ENCODE peak calls at places on chromosomes 7 and 10, in nine cellular contexts. One of them, this sample, is unnamed.

GRCh38 chr10:52621635-52622079 is 150.9 kb downstream of the MBL2 start:
- DNase-seq in lower lobe of right lung: no peak
- DNase-seq in cardiac fibroblast: peak; percentile 25
- DNase-seq in tibial nerve: no peak
- DNase-seq in AG04449: no peak
- DNase-seq in choroid plexus epithelial cell: peak; percentile 50
- DNase-seq in cardiac muscle cell: peak; percentile 41
- DNase-seq in astrocyte of the cerebellum: no peak
- DNase-seq in fibroblast of lung: no peak
- DNase-seq in this sample: peak; percentile 74

GRCh38 chr10:100872034-100872791 is 40.5 kb upstream of the SLF2 start:
- DNase-seq in choroid plexus epithelial cell: peak; percentile 66
- DNase-seq in lower lobe of right lung: no peak
- DNase-seq in cardiac muscle cell: peak; percentile 67
- DNase-seq in tibial nerve: no peak
- DNase-seq in AG04449: no peak
- DNase-seq in fibroblast of lung: peak; percentile 54
- DNase-seq in cardiac fibroblast: peak; percentile 42
- DNase-seq in astrocyte of the cerebellum: peak; percentile 51
- DNase-seq in this sample: no peak

GRCh38 chr7:29285451-29285807 is 90.9 kb downstream of the CHN2 start:
- DNase-seq in tibial nerve: no peak
- DNase-seq in lower lobe of right lung: no peak
- DNase-seq in fibroblast of lung: peak; percentile 97
- DNase-seq in AG04449: peak; percentile 28
- DNase-seq in astrocyte of the cerebellum: peak; percentile 98
- DNase-seq in cardiac muscle cell: no peak
- DNase-seq in choroid plexus epithelial cell: peak; percentile 96
- DNase-seq in cardiac fibroblast: peak; percentile 88
- DNase-seq in this sample: peak; percentile 62

GRCh38 chr10:79186742-79187544 is 118.2 kb downstream of the ZMIZ1 start:
- DNase-seq in AG04449: no peak
- DNase-seq in fibroblast of lung: no peak
- DNase-seq in astrocyte of the cerebellum: no peak
- DNase-seq in cardiac fibroblast: no peak
- DNase-seq in lower lobe of right lung: peak; percentile 71
- DNase-seq in tibial nerve: no peak
- DNase-seq in choroid plexus epithelial cell: no peak
- DNase-seq in cardiac muscle cell: no peak
- DNase-seq in this sample: no peak

GRCh38 chr7:13286916-13287315 is 599.5 kb downstream of the ARL4A start:
- DNase-seq in tibial nerve: no peak
- DNase-seq in AG04449: no peak
- DNase-seq in fibroblast of lung: peak; percentile 47
- DNase-seq in choroid plexus epithelial cell: no peak
- DNase-seq in cardiac fibroblast: no peak
- DNase-seq in astrocyte of the cerebellum: no peak
- DNase-seq in lower lobe of right lung: no peak
- DNase-seq in cardiac muscle cell: no peak
- DNase-seq in this sample: no peak

GRCh38 chr7:69245646-69246045 is 352.6 kb upstream of the AUTS2 start:
- DNase-seq in cardiac fibroblast: peak; percentile 6
- DNase-seq in AG04449: no peak
- DNase-seq in fibroblast of lung: peak; percentile 79
- DNase-seq in tibial nerve: no peak
- DNase-seq in choroid plexus epithelial cell: peak; percentile 41
- DNase-seq in lower lobe of right lung: no peak
- DNase-seq in cardiac muscle cell: no peak
- DNase-seq in astrocyte of the cerebellum: peak; percentile 40
- DNase-seq in this sample: no peak

GRCh38 chr10:15333909-15334649 is 37.0 kb downstream of the FAM171A1 start:
- DNase-seq in fibroblast of lung: peak; percentile 62
- DNase-seq in cardiac fibroblast: no peak
- DNase-seq in astrocyte of the cerebellum: peak; percentile 52
- DNase-seq in cardiac muscle cell: no peak
- DNase-seq in tibial nerve: no peak
- DNase-seq in AG04449: no peak
- DNase-seq in lower lobe of right lung: no peak
- DNase-seq in choroid plexus epithelial cell: no peak
- DNase-seq in this sample: no peak

GRCh38 chr7:49093218-49093617 is 168.9 kb downstream of the CDC14C start:
- DNase-seq in cardiac muscle cell: no peak
- DNase-seq in fibroblast of lung: no peak
- DNase-seq in cardiac fibroblast: no peak
- DNase-seq in choroid plexus epithelial cell: no peak
- DNase-seq in AG04449: no peak
- DNase-seq in tibial nerve: no peak
- DNase-seq in astrocyte of the cerebellum: no peak
- DNase-seq in lower lobe of right lung: no peak
- DNase-seq in this sample: no peak

GRCh38 chr7:139094030-139094429 is 15.5 kb downstream of the ZC3HAV1 start:
- DNase-seq in AG04449: no peak
- DNase-seq in fibroblast of lung: no peak
- DNase-seq in lower lobe of right lung: no peak
- DNase-seq in cardiac muscle cell: no peak
- DNase-seq in tibial nerve: no peak
- DNase-seq in choroid plexus epithelial cell: no peak
- DNase-seq in cardiac fibroblast: no peak
- DNase-seq in astrocyte of the cerebellum: no peak
- DNase-seq in this sample: no peak

GRCh38 chr7:1846331-1847065 is 176.4 kb downstream of the ELFN1 start:
- DNase-seq in AG04449: no peak
- DNase-seq in fibroblast of lung: no peak
- DNase-seq in lower lobe of right lung: peak; percentile 38
- DNase-seq in cardiac fibroblast: no peak
- DNase-seq in astrocyte of the cerebellum: no peak
- DNase-seq in tibial nerve: no peak
- DNase-seq in choroid plexus epithelial cell: no peak
- DNase-seq in cardiac muscle cell: no peak
- DNase-seq in this sample: no peak

DNA sequence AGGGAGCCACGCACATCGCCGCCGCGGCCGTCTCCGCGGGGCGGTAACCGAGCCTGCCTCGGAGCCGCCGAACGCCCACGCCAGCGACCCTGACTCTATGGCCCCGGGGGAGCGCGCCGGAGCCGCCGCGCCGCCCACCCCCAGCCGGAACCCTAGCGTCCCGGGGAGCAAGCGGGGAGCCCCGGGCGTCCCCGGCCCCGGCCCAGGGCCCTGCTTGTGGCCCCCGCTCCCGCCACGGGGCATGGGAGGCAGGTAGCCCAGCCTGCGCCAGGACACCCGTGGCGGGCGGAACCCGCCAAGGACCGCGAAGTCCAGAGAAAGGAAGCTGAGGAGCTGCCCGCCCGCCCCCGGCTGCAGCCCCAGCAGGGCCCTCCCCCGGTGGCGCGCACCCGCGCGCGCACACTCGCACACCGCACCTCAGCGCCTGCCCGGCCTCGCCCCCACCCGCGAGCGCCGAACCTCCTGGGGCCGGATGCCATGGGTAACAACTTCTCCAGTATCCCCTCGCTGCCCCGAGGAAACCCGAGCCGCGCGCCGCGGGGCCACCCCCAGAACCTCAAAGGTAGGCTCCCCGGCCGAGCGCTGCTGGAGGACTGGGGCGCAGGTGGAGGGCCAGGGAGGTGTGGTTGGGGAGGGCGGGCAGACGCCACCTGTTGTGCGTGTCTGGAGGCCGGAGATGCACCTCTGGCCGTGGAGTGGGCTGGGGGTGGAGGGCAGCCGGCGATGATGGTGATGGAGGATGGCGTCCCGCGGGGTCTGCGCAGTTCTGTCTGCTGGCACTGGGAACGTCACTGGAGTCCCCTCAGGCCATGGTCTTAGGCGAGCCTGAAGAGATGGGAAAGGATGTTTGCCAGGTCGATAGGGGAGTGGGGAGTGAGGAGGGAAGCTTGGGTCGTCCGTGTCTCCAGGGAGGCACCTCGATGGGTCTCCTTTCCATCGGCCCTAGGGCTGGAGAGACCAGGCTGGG is 689 bp downstream of the NEURL1 start:
- DNase-seq in tibial nerve: no peak
- DNase-seq in fibroblast of lung: no peak
- DNase-seq in lower lobe of right lung: no peak
- DNase-seq in AG04449: no peak
- DNase-seq in choroid plexus epithelial cell: no peak
- DNase-seq in cardiac fibroblast: no peak
- DNase-seq in astrocyte of the cerebellum: no peak
- DNase-seq in cardiac muscle cell: peak; percentile 30
- DNase-seq in this sample: no peak
- H3K4me3 ChIP-seq in tibial nerve: peak overlapping the region; percentile 54
- H3K4me3 ChIP-seq in fibroblast of lung: peak overlapping the region; percentile 47
- H3K4me3 ChIP-seq in lower lobe of right lung: peak overlapping the region; percentile 53
- H3K4me3 ChIP-seq in AG04449: peak overlapping the region; percentile 41
- H3K4me3 ChIP-seq in choroid plexus epithelial cell: peak overlapping the region; percentile 49
- H3K4me3 ChIP-seq in cardiac fibroblast: peak overlapping the region; percentile 44
- H3K4me3 ChIP-seq in astrocyte of the cerebellum: peak overlapping the region; percentile 16
- H3K4me3 ChIP-seq in cardiac muscle cell: peak overlapping the region; percentile 56
- H3K4me3 ChIP-seq in this sample: peak overlapping the region; percentile 26

DNA sequence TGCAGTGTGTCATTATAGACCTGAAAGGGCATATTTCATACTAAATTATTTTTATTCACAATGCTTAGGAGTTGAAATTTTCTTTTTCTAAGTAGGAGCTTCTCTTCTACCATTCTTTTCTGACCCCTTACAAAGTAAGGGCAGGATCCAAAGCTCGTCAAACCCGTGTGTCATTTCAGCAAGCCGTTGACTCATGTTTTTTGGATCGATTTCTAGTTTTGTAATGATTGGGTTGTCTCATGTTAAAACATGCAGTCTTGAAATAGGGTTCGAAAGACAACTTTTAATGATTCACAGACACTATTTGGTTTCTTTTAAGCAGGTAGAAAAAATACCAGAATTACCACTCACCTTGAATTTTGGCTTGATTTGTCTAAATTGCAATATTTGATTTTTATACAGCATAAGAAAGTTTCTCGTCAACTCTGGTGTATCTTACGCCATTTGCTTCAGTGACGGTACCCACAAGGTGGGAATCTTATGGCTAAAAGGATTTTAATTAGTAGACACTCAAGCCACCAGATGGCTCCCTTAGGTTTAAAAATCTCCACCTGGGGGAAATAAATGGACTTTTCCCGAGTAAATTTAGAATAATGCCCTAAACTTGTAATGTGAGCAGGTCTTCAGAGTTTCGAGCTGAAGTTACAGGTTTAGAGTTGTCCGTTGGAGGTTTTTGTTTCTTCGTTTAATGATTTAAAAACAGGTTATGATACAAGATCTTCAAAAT is 283.4 kb downstream of the CCDC3 start:
- DNase-seq in lower lobe of right lung: no peak
- DNase-seq in AG04449: no peak
- DNase-seq in choroid plexus epithelial cell: peak; percentile 50
- DNase-seq in astrocyte of the cerebellum: no peak
- DNase-seq in cardiac muscle cell: no peak
- DNase-seq in tibial nerve: no peak
- DNase-seq in cardiac fibroblast: peak; percentile 31
- DNase-seq in fibroblast of lung: peak; percentile 49
- DNase-seq in this sample: no peak
- TF ChIP-seq CTCF in lower lobe of right lung: no peak
- TF ChIP-seq CTCF in AG04449: no peak
- TF ChIP-seq CTCF in choroid plexus epithelial cell: peak; percentile 48
- TF ChIP-seq CTCF in astrocyte of the cerebellum: peak; percentile 30
- TF ChIP-seq CTCF in cardiac muscle cell: peak; percentile 37
- TF ChIP-seq CTCF in tibial nerve: no peak
- TF ChIP-seq CTCF in cardiac fibroblast: no peak
- TF ChIP-seq CTCF in fibroblast of lung: no peak
- TF ChIP-seq CTCF in this sample: peak; percentile 18

GRCh38 chr10:114648368-114648767 is 9.7 kb downstream of the ABLIM1 start:
- DNase-seq in cardiac fibroblast: peak; percentile 54
- DNase-seq in cardiac muscle cell: no peak
- DNase-seq in AG04449: peak; percentile 79
- DNase-seq in lower lobe of right lung: no peak
- DNase-seq in choroid plexus epithelial cell: peak; percentile 63
- DNase-seq in fibroblast of lung: peak; percentile 97
- DNase-seq in tibial nerve: no peak
- DNase-seq in astrocyte of the cerebellum: peak; percentile 29
- DNase-seq in this sample: peak; percentile 55
- H3K4me3 ChIP-seq in cardiac fibroblast: no peak overlapping the region
- H3K4me3 ChIP-seq in cardiac muscle cell: no peak overlapping the region
- H3K4me3 ChIP-seq in AG04449: no peak overlapping the region
- H3K4me3 ChIP-seq in lower lobe of right lung: no peak overlapping the region
- H3K4me3 ChIP-seq in choroid plexus epithelial cell: no peak overlapping the region
- H3K4me3 ChIP-seq in fibroblast of lung: no peak overlapping the region
- H3K4me3 ChIP-seq in tibial nerve: no peak overlapping the region
- H3K4me3 ChIP-seq in astrocyte of the cerebellum: no peak overlapping the region
- H3K4me3 ChIP-seq in this sample: no peak overlapping the region

DNA sequence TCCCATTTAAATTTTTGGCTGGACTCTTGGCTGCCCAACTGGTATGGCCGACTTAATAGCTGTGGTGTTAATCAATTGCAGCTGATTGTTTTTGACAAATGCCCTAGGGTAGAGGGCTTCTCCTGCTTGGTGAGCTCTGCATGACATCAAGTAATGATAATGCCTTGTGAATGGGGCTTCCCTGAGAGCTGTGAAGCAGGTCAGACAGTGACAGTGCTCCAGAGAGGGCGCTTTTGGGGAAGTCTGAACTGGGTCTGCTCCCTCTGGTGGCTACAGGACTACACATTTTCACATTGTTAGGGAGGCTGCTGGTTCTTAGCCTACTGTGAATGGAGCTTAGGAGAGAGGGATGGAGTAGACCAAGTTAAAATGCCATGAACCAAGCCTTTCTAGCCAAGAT is 98.8 kb downstream of the SDK1 start:
- DNase-seq in AG04449: no peak
- DNase-seq in fibroblast of lung: peak; percentile 27
- DNase-seq in choroid plexus epithelial cell: peak; percentile 60
- DNase-seq in lower lobe of right lung: no peak
- DNase-seq in cardiac fibroblast: no peak
- DNase-seq in tibial nerve: no peak
- DNase-seq in astrocyte of the cerebellum: no peak
- DNase-seq in cardiac muscle cell: peak; percentile 12
- DNase-seq in this sample: no peak
- TF ChIP-seq CTCF in AG04449: no peak
- TF ChIP-seq CTCF in fibroblast of lung: no peak
- TF ChIP-seq CTCF in choroid plexus epithelial cell: peak; percentile 75
- TF ChIP-seq CTCF in lower lobe of right lung: no peak
- TF ChIP-seq CTCF in cardiac fibroblast: peak; percentile 39
- TF ChIP-seq CTCF in tibial nerve: no peak
- TF ChIP-seq CTCF in astrocyte of the cerebellum: peak; percentile 42
- TF ChIP-seq CTCF in cardiac muscle cell: peak; percentile 26
- TF ChIP-seq CTCF in this sample: no peak

DNA sequence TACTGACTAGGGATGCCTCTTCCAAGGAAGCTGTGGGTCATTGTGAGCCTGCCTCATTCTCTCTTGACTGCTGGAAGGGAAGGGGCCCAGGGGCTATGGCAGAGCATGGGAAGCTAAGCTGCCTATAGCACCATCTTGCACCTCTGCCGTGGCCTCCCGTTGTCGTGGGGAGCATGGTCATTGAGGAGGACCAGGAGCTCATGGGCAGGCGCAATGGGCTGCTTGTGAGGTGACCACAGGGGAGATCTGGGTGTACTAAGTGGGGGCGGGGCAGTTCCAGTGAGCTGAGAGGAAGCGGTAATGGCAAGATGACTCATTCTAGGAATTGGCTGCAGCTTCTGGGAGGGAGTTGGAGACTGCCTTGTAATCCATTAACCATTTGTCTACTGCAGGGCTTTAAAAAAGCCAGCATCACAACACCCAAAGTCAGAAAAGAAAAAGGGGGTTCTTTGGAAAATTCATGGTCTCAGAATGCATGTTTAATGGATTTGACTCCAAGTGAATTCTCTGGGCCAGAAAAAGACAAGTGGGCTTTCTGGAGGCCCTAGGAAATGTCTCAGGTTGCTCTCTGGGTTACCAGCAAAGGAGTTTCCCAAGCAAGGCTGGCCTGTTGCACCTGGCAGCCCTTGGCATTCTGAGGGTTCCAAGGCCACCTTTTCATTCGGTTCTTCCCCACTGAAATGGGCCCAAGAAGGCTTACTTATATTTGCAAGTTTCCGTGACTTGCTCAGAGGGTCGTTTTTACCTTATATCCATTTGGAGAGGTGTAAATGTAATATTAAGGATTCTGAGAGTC is 3.6 kb downstream of the DUSP5 start:
- DNase-seq in fibroblast of lung: peak; percentile 94
- DNase-seq in astrocyte of the cerebellum: peak; percentile 91
- DNase-seq in choroid plexus epithelial cell: peak; percentile 96
- DNase-seq in cardiac muscle cell: peak; percentile 81
- DNase-seq in tibial nerve: peak; percentile 81
- DNase-seq in lower lobe of right lung: peak; percentile 91
- DNase-seq in AG04449: no peak
- DNase-seq in cardiac fibroblast: peak; percentile 95
- DNase-seq in this sample: peak; percentile 72
- H3K4me3 ChIP-seq in fibroblast of lung: peak overlapping the region; percentile 96
- H3K4me3 ChIP-seq in astrocyte of the cerebellum: no peak overlapping the region
- H3K4me3 ChIP-seq in choroid plexus epithelial cell: peak overlapping the region; percentile 88
- H3K4me3 ChIP-seq in cardiac muscle cell: peak overlapping the region; percentile 18
- H3K4me3 ChIP-seq in tibial nerve: peak overlapping the region; percentile 4
- H3K4me3 ChIP-seq in lower lobe of right lung: peak overlapping the region; percentile 83
- H3K4me3 ChIP-seq in AG04449: peak overlapping the region; percentile 83
- H3K4me3 ChIP-seq in cardiac fibroblast: peak overlapping the region; percentile 15
- H3K4me3 ChIP-seq in this sample: peak overlapping the region; percentile 38

This sample was measured in AG09309.